ENCODE peak calls at places on chromosomes 13 and 19, in four cellular contexts. F, Q, D and M are unnamed samples.

GRCh38 chr19:35901854-35902661 is at the start of gene HCST:
- DNase-seq in D (no peak), Q (peak), F (no peak), M (peak)

GRCh38 chr13:66069570-66069969 is 1160.6 kb downstream of the PCDH9 start:
- DNase-seq in D (peak), Q (no peak), F (no peak), M (no peak)

GRCh38 chr19:10256551-10256950 is 4.5 kb downstream of the MRPL4 start:
- DNase-seq in F (no peak), D (no peak), Q (no peak), M (no peak)

GRCh38 chr13:26484196-26484595 is 73.3 kb upstream of the WASF3 start:
- DNase-seq in F (no peak), Q (no peak), D (no peak), M (no peak)

GRCh38 chr19:35204799-35205732 is 23.5 kb downstream of the FAM187B start:
- DNase-seq in D (no peak), F (no peak), Q (no peak), M (no peak)

GRCh38 chr13:110284809-110285519 is 22.0 kb downstream of the COL4A1 start:
- DNase-seq in Q (no peak), D (no peak), F (no peak), M (peak)

GRCh38 chr19:1624458-1624857 is 19.2 kb upstream of the UQCR11 start:
- DNase-seq in F (peak), D (peak), Q (no peak), M (no peak)

GRCh38 chr19:39595950-39596349 is 6.4 kb upstream of the LGALS13 start:
- DNase-seq in Q (no peak), D (no peak), F (no peak), M (peak)

GRCh38 chr19:51224163-51224641 is 678 bp upstream of the CD33 start:
- DNase-seq in F (no peak), Q (no peak), D (no peak), M (no peak)

GRCh38 chr13:77136902-77137420 is 110.0 kb upstream of the FBXL3 start:
- DNase-seq in F (no peak), Q (peak), D (peak), M (no peak)

GRCh38 chr19:14375055-14375581 is 6.1 kb upstream of the ADGRE5 start:
- DNase-seq in Q (no peak), D (no peak), F (no peak), M (no peak)

GRCh38 chr19:18044825-18045304 is 36.9 kb downstream of the ARRDC2 start:
- DNase-seq in D (peak), F (no peak), Q (peak), M (no peak)

GRCh38 chr19:5172859-5173577 is 167.6 kb downstream of the PTPRS start:
- DNase-seq in F (no peak), Q (peak), D (peak), M (peak)

GRCh38 chr13:27081893-27082292 is 89.7 kb downstream of the USP12 start:
- DNase-seq in F (no peak), D (no peak), Q (no peak), M (no peak)

GRCh38 chr19:38658462-38659306 is 11.2 kb downstream of the ACTN4 start:
- DNase-seq in Q (peak), D (peak), F (no peak), M (peak)